ENCODE peak calls at places on chromosomes 7 and 10, in five cellular contexts. I, S, J, A and X are unnamed samples.

GRCh38 chr7:97973206-97973658 is 16.8 kb downstream of the OCM2 start:
- DNase-seq in I (peak), S (no peak), J (no peak), A (peak), X (no peak)

GRCh38 chr10:82942572-82943091 is 1067.6 kb downstream of the NRG3 start:
- DNase-seq in I (no peak), S (no peak), J (peak), A (no peak), X (peak)

GRCh38 chr10:15531927-15532722 is 161.0 kb upstream of the FAM171A1 start:
- DNase-seq in I (no peak), S (no peak), J (no peak), A (no peak), X (no peak)

GRCh38 chr7:36096460-36097095 is 56.5 kb upstream of the EEPD1 start:
- DNase-seq in I (no peak), S (no peak), J (no peak), A (peak), X (no peak)

GRCh38 chr7:131500357-131500756 is 56.1 kb downstream of the PODXL start:
- DNase-seq in I (no peak), S (no peak), J (no peak), A (no peak), X (no peak)

GRCh38 chr7:519429-519973 is at the start of gene PDGFA:
- DNase-seq in I (no peak), S (no peak), J (peak), A (peak), X (peak)

GRCh38 chr7:84469034-84469433 is 274.4 kb upstream of the SEMA3A start:
- DNase-seq in I (no peak), S (no peak), J (peak), A (no peak), X (no peak)

GRCh38 chr7:85554294-85554877 is 367.5 kb upstream of the SEMA3D start:
- DNase-seq in I (peak), S (peak), J (peak), A (peak), X (peak)

GRCh38 chr7:18654709-18655108 is 159.2 kb downstream of the HDAC9 start:
- DNase-seq in I (no peak), S (no peak), J (no peak), A (no peak), X (no peak)

GRCh38 chr10:49212783-49213182 is 24.6 kb upstream of the TMEM273 start:
- DNase-seq in I (no peak), S (no peak), J (no peak), A (no peak), X (no peak)

GRCh38 chr7:1859266-1860035 is 189.4 kb downstream of the ELFN1 start:
- DNase-seq in I (no peak), S (no peak), J (no peak), A (no peak), X (no peak)